ENCODE peak calls at places on chromosomes 1 and 21, in six cellular contexts. K is H9, I is neuronal stem cell, G is IMR-90, M is H1, J is mesenchymal stem cell. Y is an unnamed sample.

GRCh38 chr1:5889901-5890300 is 102.3 kb downstream of the NPHP4 start:
- DNase-seq in I (no peak), K (no peak), M (no peak), J (peak; percentile 6), G (no peak), Y (no peak)

GRCh38 chr1:163013826-163014600 is 55.1 kb upstream of the RGS4 start:
- DNase-seq in M (no peak), J (no peak), I (no peak), K (no peak), G (no peak), Y (no peak)

GRCh38 chr1:24894002-24894401 is 36.1 kb downstream of the RUNX3 start:
- DNase-seq in K (no peak), I (no peak), G (no peak), J (no peak), M (no peak), Y (no peak)

GRCh38 chr1:212879947-212880690 is 22.0 kb downstream of the FLVCR1 start:
- DNase-seq in M (no peak), J (no peak), K (peak; percentile 41), I (no peak), G (no peak), Y (no peak)

GRCh38 chr1:177302365-177303044 is 131.7 kb downstream of the BRINP2 start:
- DNase-seq in M (no peak), G (no peak), K (no peak), J (no peak), I (no peak), Y (no peak)

GRCh38 chr21:28916150-28916893 is 76.4 kb downstream of the LTN1 start:
- DNase-seq in M (no peak), I (no peak), K (no peak), G (no peak), J (no peak), Y (no peak)

GRCh38 chr1:171429137-171429536 is 56.2 kb upstream of the PRRC2C start:
- DNase-seq in J (no peak), K (no peak), G (no peak), M (no peak), I (no peak), Y (no peak)

GRCh38 chr21:42839271-42840231 is 39.8 kb downstream of the WDR4 start:
- DNase-seq in M (no peak), G (no peak), J (no peak), I (no peak), K (peak; percentile 30), Y (no peak)

GRCh38 chr1:178271471-178271870 is 177.6 kb downstream of the RASAL2 start:
- DNase-seq in K (no peak), M (no peak), I (no peak), J (no peak), G (no peak), Y (peak; percentile 1)

GRCh38 chr1:64892576-64893573 is 73.5 kb downstream of the JAK1 start:
- DNase-seq in G (peak; percentile 23), M (no peak), K (no peak), J (peak; percentile 45), I (no peak), Y (no peak)

GRCh38 chr1:224434447-224435317 is at the start of gene WDR26:
- DNase-seq in K (peak; percentile 89), M (no peak), I (peak; percentile 77), J (peak; percentile 91), G (peak; percentile 80), Y (peak; percentile 82)

GRCh38 chr1:78560811-78561210 is 59.4 kb upstream of the IFI44L start:
- DNase-seq in G (no peak), J (no peak), M (no peak), K (no peak), I (no peak), Y (no peak)

GRCh38 chr1:241724741-241725356 is 72.8 kb downstream of the WDR64 start:
- DNase-seq in J (no peak), K (no peak), G (no peak), M (no peak), I (no peak), Y (no peak)
- H4K91ac ChIP-seq in J (no peak overlapping the region), K (no peak overlapping the region), G (no peak overlapping the region), M (no peak overlapping the region), I (no peak overlapping the region), Y (no peak overlapping the region)

GRCh38 chr1:112509005-112509659 is 367 bp downstream of the WNT2B start:
- DNase-seq in I (no peak), J (peak; percentile 53), G (no peak), M (no peak), K (peak; percentile 60), Y (no peak)
- H4K91ac ChIP-seq in I (peak overlapping the region; percentile 26), J (peak overlapping the region; percentile 63), G (no peak overlapping the region), M (no peak overlapping the region), K (no peak overlapping the region), Y (no peak overlapping the region)

DNA sequence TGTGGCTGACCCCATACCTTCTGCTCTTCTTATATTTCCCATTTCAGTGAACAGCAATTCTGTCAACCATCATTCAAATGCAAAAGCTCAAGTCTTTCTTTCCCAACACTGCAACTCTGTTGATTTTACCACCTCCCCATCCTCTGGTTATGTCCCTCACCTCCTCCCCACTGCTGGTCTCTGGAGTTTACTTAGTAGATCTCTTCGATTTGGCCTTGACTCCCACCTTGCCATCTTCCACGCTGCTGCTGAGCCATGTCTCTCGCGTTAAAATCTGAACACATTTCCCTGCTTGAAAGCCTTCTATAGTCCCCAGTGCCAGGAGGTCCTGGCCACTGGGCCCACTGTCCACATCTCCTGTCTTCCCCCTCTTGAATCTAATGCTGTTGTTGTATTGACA is 125.5 kb downstream of the RUNX1 start:
- DNase-seq in M (no peak), I (no peak), K (no peak), G (no peak), J (no peak), Y (no peak)
- H4K91ac ChIP-seq in M (no peak overlapping the region), I (no peak overlapping the region), K (no peak overlapping the region), G (no peak overlapping the region), J (no peak overlapping the region), Y (no peak overlapping the region)

DNA sequence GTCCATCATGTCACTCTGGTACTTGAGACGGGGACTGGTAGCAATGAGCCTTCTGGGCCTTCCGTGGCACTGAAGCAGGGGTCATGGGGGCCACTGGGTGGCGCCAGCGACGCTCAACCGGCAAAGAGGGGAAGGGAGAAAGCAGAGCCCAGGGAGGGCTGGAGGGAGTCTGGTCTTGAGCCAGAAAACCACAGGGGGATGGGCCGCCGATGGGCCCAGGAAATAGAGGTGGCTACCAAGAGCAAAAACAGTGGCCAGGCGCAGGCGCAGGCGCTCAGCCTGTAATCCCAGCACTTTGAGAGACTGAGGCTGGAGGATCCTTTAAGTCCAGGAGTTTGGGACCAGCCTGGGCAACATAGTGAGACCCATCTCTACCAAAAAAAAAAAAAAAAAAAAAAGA is 21.8 kb downstream of the EXOC8 start:
- DNase-seq in J (peak; percentile 34), M (peak; percentile 47), I (peak; percentile 12), K (peak; percentile 83), G (peak; percentile 9), Y (peak; percentile 57)
- H4K91ac ChIP-seq in J (no peak overlapping the region), M (no peak overlapping the region), I (no peak overlapping the region), K (no peak overlapping the region), G (no peak overlapping the region), Y (no peak overlapping the region)

GRCh38 chr1:1613509-1614082 is 1.7 kb upstream of the MIB2 start:
- DNase-seq in J (no peak), I (no peak), G (no peak), K (no peak), M (no peak), Y (no peak)

GRCh38 chr1:1615256-1616044 is at the start of gene MIB2:
- DNase-seq in J (peak; percentile 96), I (peak; percentile 96), K (peak; percentile 98), M (peak; percentile 95), G (peak; percentile 95), Y (peak; percentile 99)

GRCh38 chr1:1616045-1616821 is 933 bp downstream of the MIB2 start:
- DNase-seq in K (peak; percentile 27), M (no peak), G (peak; percentile 37), I (no peak), J (peak; percentile 56), Y (peak; percentile 26)

GRCh38 chr1:1614954-1615255 is 395 bp upstream of the MIB2 start:
- DNase-seq in M (no peak), J (no peak), G (no peak), K (no peak), I (no peak), Y (no peak)

GRCh38 chr1:1614204-1614953 is 921 bp upstream of the MIB2 start:
- DNase-seq in J (peak; percentile 87), M (no peak), G (peak; percentile 88), I (no peak), K (peak; percentile 25), Y (peak; percentile 94)
- H4K91ac ChIP-seq in J (no peak overlapping the region), M (no peak overlapping the region), G (peak overlapping the region; percentile 5), I (no peak overlapping the region), K (no peak overlapping the region), Y (peak overlapping the region; percentile 22)

GRCh38 chr1:207039380-207040180 is 7.0 kb upstream of the C1orf116 start:
- DNase-seq in J (no peak), M (no peak), I (no peak), G (no peak), K (no peak), Y (no peak)
- H4K91ac ChIP-seq in J (no peak overlapping the region), M (no peak overlapping the region), I (no peak overlapping the region), G (no peak overlapping the region), K (no peak overlapping the region), Y (no peak overlapping the region)

GRCh38 chr21:45076245-45076661 is 1.9 kb downstream of the ADARB1 start:
- DNase-seq in K (peak; percentile 15), G (peak; percentile 68), J (peak; percentile 31), I (no peak), M (no peak), Y (no peak)
- H4K91ac ChIP-seq in K (no peak overlapping the region), G (peak overlapping the region; percentile 51), J (no peak overlapping the region), I (no peak overlapping the region), M (no peak overlapping the region), Y (no peak overlapping the region)

DNA sequence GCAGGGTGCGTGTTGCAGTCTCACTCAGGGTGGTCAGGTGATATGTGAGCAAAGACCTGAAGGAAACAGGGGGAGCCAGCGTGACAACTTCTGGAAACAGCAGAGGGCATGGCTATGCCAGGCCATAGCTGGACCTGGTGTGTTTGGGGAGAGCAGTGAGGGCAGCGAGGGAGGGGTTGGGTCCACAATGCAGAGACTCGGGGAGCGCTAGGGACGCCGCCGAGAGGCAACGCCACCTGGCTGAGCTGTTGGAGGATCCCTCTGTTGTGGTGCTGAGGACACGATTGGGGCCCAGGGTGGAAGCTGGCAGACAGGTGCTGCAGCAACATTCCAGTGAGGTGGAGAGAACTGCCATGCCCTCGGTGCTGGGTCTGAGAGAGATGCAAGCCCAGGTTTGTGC is 26.6 kb upstream of the LSS start:
- DNase-seq in K (no peak), J (no peak), I (no peak), G (no peak), M (no peak), Y (no peak)
- H4K91ac ChIP-seq in K (no peak overlapping the region), J (no peak overlapping the region), I (no peak overlapping the region), G (no peak overlapping the region), M (no peak overlapping the region), Y (no peak overlapping the region)

DNA sequence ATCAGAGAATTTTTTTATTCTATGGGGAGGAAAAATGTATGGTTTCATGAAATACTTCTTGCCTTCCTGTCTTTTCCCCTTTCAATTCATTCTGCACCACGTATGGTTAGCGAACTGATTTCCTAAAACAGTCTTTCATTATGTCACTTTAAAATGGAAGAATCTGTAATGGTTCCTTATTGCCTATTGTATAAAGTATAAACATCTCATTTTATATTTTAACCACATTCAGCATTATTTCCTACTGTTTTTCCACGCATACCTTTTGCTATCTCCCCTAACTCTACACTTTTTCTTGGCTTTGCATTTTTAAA is 232.3 kb upstream of the B3GALT2 start:
- DNase-seq in J (no peak), M (no peak), K (no peak), G (no peak), I (no peak), Y (no peak)
- H4K91ac ChIP-seq in J (no peak overlapping the region), M (no peak overlapping the region), K (no peak overlapping the region), G (no peak overlapping the region), I (no peak overlapping the region), Y (no peak overlapping the region)

Y was measured in trophoblast cell.